ENCODE peak calls at places on chromosome 19, in six cellular contexts. One of them, this sample, is unnamed.

GRCh38 chr19:19426216-19426615 is 20.7 kb downstream of the GATAD2A start:
- DNase-seq in neuronal stem cell: no peak
- DNase-seq in IMR-90: no peak
- DNase-seq in H1: no peak
- DNase-seq in mesenchymal stem cell: no peak
- DNase-seq in trophoblast cell: no peak
- DNase-seq in this sample: no peak

GRCh38 chr19:43488179-43488578 is 16.4 kb downstream of the PHLDB3 start:
- DNase-seq in neuronal stem cell: no peak
- DNase-seq in H1: no peak
- DNase-seq in mesenchymal stem cell: no peak
- DNase-seq in IMR-90: no peak
- DNase-seq in trophoblast cell: no peak
- DNase-seq in this sample: no peak

GRCh38 chr19:42068756-42069571 is 1.0 kb downstream of the GRIK5 start:
- DNase-seq in trophoblast cell: no peak
- DNase-seq in mesenchymal stem cell: no peak
- DNase-seq in IMR-90: no peak
- DNase-seq in H1: peak; percentile 58
- DNase-seq in neuronal stem cell: no peak
- DNase-seq in this sample: no peak

GRCh38 chr19:57028804-57029525 is 90.8 kb upstream of the USP29 start:
- DNase-seq in neuronal stem cell: no peak
- DNase-seq in mesenchymal stem cell: no peak
- DNase-seq in H1: no peak
- DNase-seq in IMR-90: no peak
- DNase-seq in trophoblast cell: no peak
- DNase-seq in this sample: no peak

GRCh38 chr19:47749326-47749725 is 4.0 kb downstream of the NOP53 start:
- DNase-seq in neuronal stem cell: no peak
- DNase-seq in mesenchymal stem cell: no peak
- DNase-seq in trophoblast cell: no peak
- DNase-seq in IMR-90: no peak
- DNase-seq in H1: no peak
- DNase-seq in this sample: no peak

GRCh38 chr19:33443638-33444195 is 70.2 kb downstream of the CEBPG start:
- DNase-seq in IMR-90: no peak
- DNase-seq in H1: no peak
- DNase-seq in trophoblast cell: no peak
- DNase-seq in mesenchymal stem cell: no peak
- DNase-seq in neuronal stem cell: no peak
- DNase-seq in this sample: no peak

GRCh38 chr19:10288662-10289166 is 1.0 kb upstream of the ICAM5 start:
- DNase-seq in H1: peak; percentile 79
- DNase-seq in neuronal stem cell: no peak
- DNase-seq in mesenchymal stem cell: peak; percentile 50
- DNase-seq in trophoblast cell: no peak
- DNase-seq in IMR-90: peak; percentile 40
- DNase-seq in this sample: peak; percentile 84

GRCh38 chr19:40284501-40285352 is at the start of gene AKT2:
- DNase-seq in neuronal stem cell: peak; percentile 94
- DNase-seq in H1: peak; percentile 98
- DNase-seq in IMR-90: peak; percentile 47
- DNase-seq in trophoblast cell: no peak
- DNase-seq in mesenchymal stem cell: peak; percentile 66
- DNase-seq in this sample: peak; percentile 88

GRCh38 chr19:32717496-32717895 is 2.1 kb upstream of the TDRD12 start:
- DNase-seq in H1: no peak
- DNase-seq in neuronal stem cell: no peak
- DNase-seq in trophoblast cell: no peak
- DNase-seq in IMR-90: no peak
- DNase-seq in mesenchymal stem cell: no peak
- DNase-seq in this sample: no peak

GRCh38 chr19:45414468-45414867 is 8.0 kb downstream of the POLR1G start:
- DNase-seq in IMR-90: no peak
- DNase-seq in neuronal stem cell: no peak
- DNase-seq in H1: no peak
- DNase-seq in mesenchymal stem cell: no peak
- DNase-seq in trophoblast cell: no peak
- DNase-seq in this sample: no peak

GRCh38 chr19:42683917-42684513 is 56.3 kb downstream of the PSG3 start:
- DNase-seq in H1: peak; percentile 46
- DNase-seq in mesenchymal stem cell: peak; percentile 7
- DNase-seq in trophoblast cell: peak; percentile 32
- DNase-seq in neuronal stem cell: no peak
- DNase-seq in IMR-90: peak; percentile 31
- DNase-seq in this sample: no peak

GRCh38 chr19:3547301-3547731 is 8.3 kb downstream of the TEKTIP1 start:
- DNase-seq in H1: no peak
- DNase-seq in trophoblast cell: no peak
- DNase-seq in neuronal stem cell: no peak
- DNase-seq in IMR-90: no peak
- DNase-seq in mesenchymal stem cell: no peak
- DNase-seq in this sample: no peak

GRCh38 chr19:17757125-17757524 is 5.8 kb downstream of the FCHO1 start:
- DNase-seq in mesenchymal stem cell: no peak
- DNase-seq in H1: no peak
- DNase-seq in trophoblast cell: no peak
- DNase-seq in IMR-90: peak; percentile 50
- DNase-seq in neuronal stem cell: no peak
- DNase-seq in this sample: no peak

GRCh38 chr19:40139533-40140287 is 49.0 kb upstream of the ZNF780A start:
- DNase-seq in IMR-90: peak; percentile 63
- DNase-seq in H1: peak; percentile 47
- DNase-seq in mesenchymal stem cell: peak; percentile 72
- DNase-seq in neuronal stem cell: peak; percentile 31
- DNase-seq in trophoblast cell: no peak
- DNase-seq in this sample: no peak

GRCh38 chr19:10797541-10798256 is 38.3 kb downstream of the TMED1 start:
- DNase-seq in H1: no peak
- DNase-seq in mesenchymal stem cell: no peak
- DNase-seq in IMR-90: no peak
- DNase-seq in neuronal stem cell: no peak
- DNase-seq in trophoblast cell: no peak
- DNase-seq in this sample: no peak

GRCh38 chr19:49339364-49340068 is 4.3 kb downstream of the CD37 start:
- DNase-seq in mesenchymal stem cell: peak; percentile 70
- DNase-seq in IMR-90: peak; percentile 50
- DNase-seq in H1: peak; percentile 89
- DNase-seq in neuronal stem cell: peak; percentile 89
- DNase-seq in trophoblast cell: peak; percentile 60
- DNase-seq in this sample: peak; percentile 98

GRCh38 chr19:41795031-41795461 is 1.3 kb upstream of the CEACAM3 start:
- DNase-seq in IMR-90: peak; percentile 16
- DNase-seq in trophoblast cell: peak; percentile 8
- DNase-seq in H1: peak; percentile 66
- DNase-seq in neuronal stem cell: peak; percentile 30
- DNase-seq in mesenchymal stem cell: peak; percentile 27
- DNase-seq in this sample: peak; percentile 65

GRCh38 chr19:23415561-23416191 is 20.4 kb upstream of the ZNF91 start:
- DNase-seq in H1: peak; percentile 89
- DNase-seq in mesenchymal stem cell: peak; percentile 6
- DNase-seq in IMR-90: no peak
- DNase-seq in trophoblast cell: peak; percentile 51
- DNase-seq in neuronal stem cell: peak; percentile 84
- DNase-seq in this sample: peak; percentile 95

GRCh38 chr19:48487544-48487943 is 18.4 kb downstream of the CYTH2 start:
- DNase-seq in mesenchymal stem cell: no peak
- DNase-seq in H1: no peak
- DNase-seq in trophoblast cell: no peak
- DNase-seq in neuronal stem cell: no peak
- DNase-seq in IMR-90: no peak
- DNase-seq in this sample: no peak

GRCh38 chr19:48806818-48807589 is 3.8 kb downstream of the BCAT2 start:
- DNase-seq in neuronal stem cell: peak; percentile 68
- DNase-seq in IMR-90: peak; percentile 39
- DNase-seq in trophoblast cell: no peak
- DNase-seq in H1: peak; percentile 55
- DNase-seq in mesenchymal stem cell: peak; percentile 59
- DNase-seq in this sample: peak; percentile 66

GRCh38 chr19:13781547-13781946 is 7.3 kb downstream of the C19orf53 start:
- DNase-seq in neuronal stem cell: peak; percentile 64
- DNase-seq in H1: peak; percentile 74
- DNase-seq in trophoblast cell: peak; percentile 90
- DNase-seq in mesenchymal stem cell: peak; percentile 96
- DNase-seq in IMR-90: peak; percentile 81
- DNase-seq in this sample: peak; percentile 83

GRCh38 chr19:3346677-3347353 is 19.6 kb upstream of the NFIC start:
- DNase-seq in mesenchymal stem cell: no peak
- DNase-seq in neuronal stem cell: no peak
- DNase-seq in H1: no peak
- DNase-seq in IMR-90: no peak
- DNase-seq in trophoblast cell: no peak
- DNase-seq in this sample: no peak

GRCh38 chr19:37362733-37363132 is 8.2 kb upstream of the ZNF527 start:
- DNase-seq in H1: peak; percentile 67
- DNase-seq in IMR-90: no peak
- DNase-seq in trophoblast cell: peak; percentile 52
- DNase-seq in neuronal stem cell: no peak
- DNase-seq in mesenchymal stem cell: no peak
- DNase-seq in this sample: peak; percentile 79

GRCh38 chr19:11457115-11457514 is 21.7 kb downstream of the PRKCSH start:
- DNase-seq in H1: no peak
- DNase-seq in neuronal stem cell: no peak
- DNase-seq in mesenchymal stem cell: no peak
- DNase-seq in trophoblast cell: no peak
- DNase-seq in IMR-90: no peak
- DNase-seq in this sample: no peak

GRCh38 chr19:28859811-28860210 is 353.1 kb downstream of the UQCRFS1 start:
- DNase-seq in neuronal stem cell: no peak
- DNase-seq in trophoblast cell: no peak
- DNase-seq in H1: no peak
- DNase-seq in mesenchymal stem cell: no peak
- DNase-seq in IMR-90: no peak
- DNase-seq in this sample: no peak

GRCh38 chr19:12364391-12365093 is 941 bp downstream of the ZNF442 start:
- DNase-seq in H1: no peak
- DNase-seq in neuronal stem cell: no peak
- DNase-seq in IMR-90: peak; percentile 4
- DNase-seq in trophoblast cell: no peak
- DNase-seq in mesenchymal stem cell: peak; percentile 26
- DNase-seq in this sample: peak; percentile 18

GRCh38 chr19:55099557-55100506 is 17.6 kb downstream of the PPP1R12C start:
- DNase-seq in H1: peak; percentile 67
- DNase-seq in mesenchymal stem cell: no peak
- DNase-seq in IMR-90: no peak
- DNase-seq in trophoblast cell: no peak
- DNase-seq in neuronal stem cell: no peak
- DNase-seq in this sample: peak; percentile 67

GRCh38 chr19:3970808-3971598 is at the start of gene DAPK3:
- DNase-seq in mesenchymal stem cell: peak; percentile 98
- DNase-seq in IMR-90: peak; percentile 97
- DNase-seq in neuronal stem cell: peak; percentile 95
- DNase-seq in H1: peak; percentile 98
- DNase-seq in trophoblast cell: peak; percentile 99
- DNase-seq in this sample: peak; percentile 100

GRCh38 chr19:7993560-7993959 is 11.9 kb downstream of the ELAVL1 start:
- DNase-seq in IMR-90: no peak
- DNase-seq in trophoblast cell: no peak
- DNase-seq in H1: no peak
- DNase-seq in neuronal stem cell: no peak
- DNase-seq in mesenchymal stem cell: no peak
- DNase-seq in this sample: no peak

GRCh38 chr19:51509823-51510660 is 8.4 kb upstream of the SIGLEC12 start:
- DNase-seq in trophoblast cell: no peak
- DNase-seq in mesenchymal stem cell: no peak
- DNase-seq in IMR-90: no peak
- DNase-seq in neuronal stem cell: no peak
- DNase-seq in H1: no peak
- DNase-seq in this sample: no peak
- H4K91ac ChIP-seq in trophoblast cell: no peak overlapping the region
- H4K91ac ChIP-seq in mesenchymal stem cell: no peak overlapping the region
- H4K91ac ChIP-seq in IMR-90: no peak overlapping the region
- H4K91ac ChIP-seq in neuronal stem cell: no peak overlapping the region
- H4K91ac ChIP-seq in H1: no peak overlapping the region
- H4K91ac ChIP-seq in this sample: no peak overlapping the region

DNA sequence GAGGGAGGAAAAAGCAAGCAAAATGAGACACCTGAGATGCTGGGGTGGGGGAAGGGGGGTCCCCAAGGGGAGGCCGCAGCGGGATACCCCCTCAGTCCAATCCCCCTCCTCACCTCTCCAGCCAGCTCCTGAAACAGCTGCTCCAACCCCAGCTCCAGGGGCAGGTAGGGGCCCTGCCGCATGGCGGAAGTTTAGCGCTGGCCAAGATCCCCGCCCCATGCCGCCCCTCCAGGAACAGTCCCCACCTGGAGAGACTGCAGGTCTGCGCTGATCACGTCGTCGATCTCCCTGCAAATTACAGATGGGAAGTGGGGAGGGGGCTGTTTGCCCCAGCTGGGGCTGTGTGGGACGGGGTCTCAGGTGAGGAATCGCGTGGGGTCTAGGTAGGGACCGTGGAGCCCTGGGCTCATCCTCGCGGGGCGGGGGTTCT is 9.0 kb downstream of the CAPN12 start:
- DNase-seq in mesenchymal stem cell: no peak
- DNase-seq in neuronal stem cell: no peak
- DNase-seq in IMR-90: no peak
- DNase-seq in trophoblast cell: peak; percentile 39
- DNase-seq in H1: peak; percentile 82
- DNase-seq in this sample: peak; percentile 86
- H4K91ac ChIP-seq in mesenchymal stem cell: no peak overlapping the region
- H4K91ac ChIP-seq in neuronal stem cell: no peak overlapping the region
- H4K91ac ChIP-seq in IMR-90: no peak overlapping the region
- H4K91ac ChIP-seq in trophoblast cell: peak overlapping the region; percentile 67
- H4K91ac ChIP-seq in H1: peak overlapping the region; percentile 52
- H4K91ac ChIP-seq in this sample: no peak overlapping the region

DNA sequence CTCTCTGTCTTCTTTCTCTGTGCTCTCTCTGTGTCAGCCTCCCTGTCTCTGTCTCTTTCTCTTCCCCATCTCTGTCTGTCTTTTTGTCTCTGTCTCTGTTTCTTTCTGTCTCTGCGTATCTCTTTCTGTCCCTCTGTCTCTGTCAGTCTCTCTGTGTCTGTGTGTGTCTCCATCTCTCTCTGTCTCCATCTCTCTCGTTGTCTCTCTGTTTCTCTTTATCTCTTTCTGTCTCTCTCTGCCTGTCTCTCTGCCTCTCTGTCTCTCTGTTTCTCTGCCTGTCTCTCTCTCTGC is 15.6 kb upstream of the TCF3 start:
- DNase-seq in H1: no peak
- DNase-seq in mesenchymal stem cell: no peak
- DNase-seq in trophoblast cell: no peak
- DNase-seq in neuronal stem cell: no peak
- DNase-seq in IMR-90: no peak
- DNase-seq in this sample: no peak
- H4K91ac ChIP-seq in H1: no peak overlapping the region
- H4K91ac ChIP-seq in mesenchymal stem cell: no peak overlapping the region
- H4K91ac ChIP-seq in trophoblast cell: no peak overlapping the region
- H4K91ac ChIP-seq in neuronal stem cell: no peak overlapping the region
- H4K91ac ChIP-seq in IMR-90: no peak overlapping the region
- H4K91ac ChIP-seq in this sample: no peak overlapping the region

DNA sequence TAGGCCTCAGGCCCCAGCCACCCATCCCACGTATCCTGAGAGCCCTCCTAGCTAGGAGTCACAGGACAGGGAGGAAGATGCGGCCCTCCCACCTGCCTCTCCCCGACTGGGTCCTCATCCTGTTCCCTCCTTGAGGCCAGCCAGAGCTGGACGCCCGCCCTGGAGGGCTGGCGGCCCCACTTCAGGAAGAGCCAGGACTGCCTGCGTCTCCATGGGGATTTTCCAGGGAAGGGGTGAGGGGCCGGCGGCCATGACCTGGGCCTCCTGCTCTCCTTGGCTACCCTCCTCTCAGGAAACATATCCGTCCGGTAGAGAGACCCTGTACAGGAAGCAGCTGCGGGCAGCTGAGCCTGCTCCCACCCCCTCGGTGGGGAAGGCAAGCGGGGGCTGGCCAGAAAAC is 11.3 kb upstream of the PRKD2 start:
- DNase-seq in trophoblast cell: no peak
- DNase-seq in IMR-90: no peak
- DNase-seq in H1: no peak
- DNase-seq in mesenchymal stem cell: no peak
- DNase-seq in neuronal stem cell: no peak
- DNase-seq in this sample: no peak
- H4K91ac ChIP-seq in trophoblast cell: no peak overlapping the region
- H4K91ac ChIP-seq in IMR-90: no peak overlapping the region
- H4K91ac ChIP-seq in H1: no peak overlapping the region
- H4K91ac ChIP-seq in mesenchymal stem cell: no peak overlapping the region
- H4K91ac ChIP-seq in neuronal stem cell: no peak overlapping the region
- H4K91ac ChIP-seq in this sample: no peak overlapping the region